ENCODE peak calls at places on chromosome 15, in four cellular contexts. V is NCI-H1048, M is GM10248, Y is adrenal gland. J is an unnamed sample.

GRCh38 chr15:76566276-76566675 is 229.7 kb downstream of the ISL2 start:
- DNase-seq in V (no peak), M (no peak), Y (no peak), J (no peak)

GRCh38 chr15:63381301-63382192 is at the start of gene CA12:
- DNase-seq in V (no peak), M (no peak), Y (no peak), J (no peak)

GRCh38 chr15:75410196-75410595 is 41.3 kb downstream of the SIN3A start:
- DNase-seq in V (no peak), M (no peak), Y (no peak), J (no peak)

GRCh38 chr15:64732156-64732860 is 43.1 kb downstream of the RBPMS2 start:
- DNase-seq in V (no peak), M (no peak), Y (peak; percentile 60), J (no peak)

GRCh38 chr15:80375968-80376891 is 28.0 kb upstream of the ARNT2 start:
- DNase-seq in V (no peak), M (no peak), Y (no peak), J (no peak)

GRCh38 chr15:22778796-22779195 is 7.6 kb upstream of the NIPA1 start:
- DNase-seq in V (no peak), M (no peak), Y (no peak), J (no peak)

GRCh38 chr15:83200162-83200561 is 7.5 kb downstream of the HDGFL3 start:
- DNase-seq in V (no peak), M (no peak), Y (no peak), J (no peak)

GRCh38 chr15:100339999-100340398 is 1.8 kb downstream of the ADAMTS17 start:
- DNase-seq in V (no peak), M (no peak), Y (no peak), J (no peak)

GRCh38 chr15:59369597-59369996 is 3.1 kb downstream of the MYO1E start:
- DNase-seq in V (no peak), M (no peak), Y (no peak), J (no peak)

GRCh38 chr15:39127925-39128617 is 452.8 kb upstream of the THBS1 start:
- DNase-seq in V (no peak), M (no peak), Y (no peak), J (no peak)

GRCh38 chr15:74901612-74902063 is 5.0 kb downstream of the FAM219B start:
- DNase-seq in V (peak; percentile 24), M (peak; percentile 77), Y (peak; percentile 42), J (peak; percentile 72)

GRCh38 chr15:91874992-91875651 is 21.6 kb downstream of the SLCO3A1 start:
- DNase-seq in V (no peak), M (no peak), Y (no peak), J (no peak)

GRCh38 chr15:30978328-30978727 is 13.1 kb downstream of the MTMR10 start:
- DNase-seq in V (no peak), M (no peak), Y (no peak), J (no peak)

GRCh38 chr15:85100186-85100937 is 118.7 kb downstream of the PDE8A start:
- DNase-seq in V (no peak), M (no peak), Y (no peak), J (peak; percentile 31)

GRCh38 chr15:69976366-69976994 is 121.2 kb downstream of the TLE3 start:
- DNase-seq in V (peak; percentile 18), M (no peak), Y (peak; percentile 33), J (peak; percentile 81)

GRCh38 chr15:64865998-64866520 is 24.3 kb downstream of the PLEKHO2 start:
- DNase-seq in V (no peak), M (no peak), Y (no peak), J (no peak)

GRCh38 chr15:77840962-77841361 is 208.2 kb upstream of the LINGO1 start:
- DNase-seq in V (no peak), M (no peak), Y (no peak), J (no peak)

GRCh38 chr15:43347114-43347513 is 16.7 kb upstream of the LCMT2 start:
- DNase-seq in V (no peak), M (no peak), Y (no peak), J (no peak)

GRCh38 chr15:79960502-79961217 is 10.3 kb downstream of the BCL2A1 start:
- DNase-seq in V (no peak), M (no peak), Y (no peak), J (no peak)

GRCh38 chr15:61393949-61394348 is 164.8 kb upstream of the RORA start:
- DNase-seq in V (no peak), M (no peak), Y (no peak), J (no peak)

GRCh38 chr15:44215594-44215993 is 20.5 kb upstream of the FRMD5 start:
- DNase-seq in V (no peak), M (no peak), Y (peak; percentile 49), J (no peak)

GRCh38 chr15:89004726-89005030 is 83.6 kb upstream of the ABHD2 start:
- DNase-seq in V (no peak), M (no peak), Y (no peak), J (no peak)

GRCh38 chr15:72554471-72555425 is 80.6 kb downstream of the ARIH1 start:
- DNase-seq in V (no peak), M (no peak), Y (peak; percentile 47), J (no peak)

GRCh38 chr15:75639191-75639708 is 774 bp downstream of the IMP3 start:
- DNase-seq in V (no peak), M (no peak), Y (no peak), J (peak; percentile 22)

GRCh38 chr15:57619746-57620145 is 28.0 kb downstream of the MYZAP start:
- DNase-seq in V (no peak), M (no peak), Y (no peak), J (no peak)

GRCh38 chr15:34366271-34367043 is 539 bp downstream of the LPCAT4 start:
- DNase-seq in V (no peak), M (peak; percentile 59), Y (peak; percentile 36), J (peak; percentile 66)

GRCh38 chr15:98920091-98920880 is 87.3 kb downstream of the PGPEP1L start:
- DNase-seq in V (no peak), M (no peak), Y (no peak), J (no peak)

GRCh38 chr15:62896969-62897486 is 145.5 kb upstream of the TPM1 start:
- DNase-seq in V (peak; percentile 56), M (no peak), Y (peak; percentile 90), J (no peak)

GRCh38 chr15:90037961-90038633 is 37.0 kb downstream of the ZNF710 start:
- DNase-seq in V (no peak), M (peak; percentile 79), Y (no peak), J (no peak)

J was measured in OCI-LY7.